ENCODE peak calls at places on chromosome 22, in four cellular contexts. Q is iris pigment epithelial cell, L is NCI-H446, W is H9. B is an unnamed sample.

GRCh38 chr22:23235425-23235824 is 55.1 kb downstream of the BCR start:
- DNase-seq in Q (no peak), W (no peak), L (no peak), B (no peak)

GRCh38 chr22:19888131-19888746 is 33.6 kb upstream of the GNB1L start:
- DNase-seq in L (no peak), Q (no peak), W (no peak), B (no peak)

GRCh38 chr22:23538502-23538860 is 41.6 kb downstream of the IGLL1 start:
- DNase-seq in Q (no peak), W (peak; percentile 24), L (no peak), B (no peak)

GRCh38 chr22:16960220-16960883 is 47.7 kb downstream of the GAB4 start:
- DNase-seq in Q (no peak), W (no peak), L (no peak), B (no peak)

GRCh38 chr22:36079041-36079440 is 50.4 kb upstream of the RBFOX2 start:
- DNase-seq in L (no peak), W (no peak), Q (no peak), B (no peak)

GRCh38 chr22:46714550-46714949 is 23.5 kb downstream of the CERK start:
- DNase-seq in L (no peak), Q (peak; percentile 78), W (no peak), B (no peak)

GRCh38 chr22:24357547-24357946 is 69.9 kb upstream of the ADORA2A start:
- DNase-seq in W (no peak), L (no peak), Q (no peak), B (no peak)

GRCh38 chr22:31496735-31497146 is 405 bp downstream of the SFI1 start:
- DNase-seq in W (no peak), Q (no peak), L (no peak), B (no peak)

GRCh38 chr22:40751250-40751649 is 67.9 kb downstream of the SLC25A17 start:
- DNase-seq in L (no peak), Q (no peak), W (no peak), B (no peak)

GRCh38 chr22:33325232-33326004 is 267.2 kb upstream of the SYN3 start:
- DNase-seq in W (no peak), Q (no peak), L (no peak), B (no peak)

GRCh38 chr22:42801537-42802165 is 55.4 kb downstream of the ARFGAP3 start:
- DNase-seq in W (peak; percentile 19), Q (no peak), L (no peak), B (no peak)

GRCh38 chr22:38172489-38173155 is 9.0 kb downstream of the PLA2G6 start:
- DNase-seq in W (no peak), Q (no peak), L (no peak), B (no peak)

GRCh38 chr22:28792491-28793383 is 7.6 kb downstream of the XBP1 start:
- DNase-seq in W (no peak), Q (no peak), L (no peak), B (no peak)

GRCh38 chr22:20111045-20111688 is 4.7 kb upstream of the RANBP1 start:
- DNase-seq in Q (peak; percentile 29), W (no peak), L (no peak), B (no peak)

GRCh38 chr22:44335903-44336803 is 23.4 kb upstream of the SHISAL1 start:
- DNase-seq in L (no peak), Q (no peak), W (peak; percentile 42), B (no peak)

GRCh38 chr22:20463324-20464095 is 25.9 kb upstream of the SCARF2 start:
- DNase-seq in W (no peak), L (no peak), Q (no peak), B (no peak)

GRCh38 chr22:29480512-29481264 is 670 bp downstream of the NEFH start:
- DNase-seq in Q (peak; percentile 71), W (peak; percentile 77), L (no peak), B (peak; percentile 71)

GRCh38 chr22:38833061-38833460 is 10.8 kb downstream of the NPTXR start:
- DNase-seq in L (no peak), Q (no peak), W (no peak), B (no peak)

GRCh38 chr22:22888509-22889353 is 1.1 kb downstream of the IGLL5 start:
- DNase-seq in Q (no peak), W (no peak), L (no peak), B (no peak)

GRCh38 chr22:43783777-43784176 is 28.3 kb downstream of the EFCAB6 start:
- DNase-seq in Q (no peak), L (no peak), W (no peak), B (no peak)

B was measured in ecto neural progenitor cell.